ENCODE peak calls at places on chromosomes 6 and 20, in five cellular contexts. One of them, this sample, is unnamed.

GRCh38 chr6:110596354-110596753 is 119.9 kb upstream of the SLC22A16 start:
- DNase-seq in right atrium auricular region: no peak
- DNase-seq in hippocampal formation: no peak
- DNase-seq in AG04449: no peak
- DNase-seq in T-helper 2 cell: no peak
- DNase-seq in this sample: no peak

GRCh38 chr6:158759966-158760617 is 59.1 kb downstream of the EZR start:
- DNase-seq in AG04449: no peak
- DNase-seq in T-helper 2 cell: no peak
- DNase-seq in right atrium auricular region: no peak
- DNase-seq in hippocampal formation: no peak
- DNase-seq in this sample: no peak

GRCh38 chr6:41583576-41583975 is 37.4 kb downstream of the FOXP4 start:
- DNase-seq in right atrium auricular region: no peak
- DNase-seq in T-helper 2 cell: no peak
- DNase-seq in hippocampal formation: no peak
- DNase-seq in AG04449: no peak
- DNase-seq in this sample: no peak

GRCh38 chr6:20058912-20059311 is 153.4 kb downstream of the MBOAT1 start:
- DNase-seq in hippocampal formation: no peak
- DNase-seq in AG04449: no peak
- DNase-seq in T-helper 2 cell: no peak
- DNase-seq in right atrium auricular region: no peak
- DNase-seq in this sample: no peak

GRCh38 chr20:53840462-53841000 is 229.9 kb downstream of the BCAS1 start:
- DNase-seq in hippocampal formation: no peak
- DNase-seq in right atrium auricular region: no peak
- DNase-seq in AG04449: no peak
- DNase-seq in T-helper 2 cell: no peak
- DNase-seq in this sample: no peak

GRCh38 chr20:1517010-1517409 is 25.8 kb upstream of the SIRPB2 start:
- DNase-seq in right atrium auricular region: no peak
- DNase-seq in T-helper 2 cell: no peak
- DNase-seq in hippocampal formation: no peak
- DNase-seq in AG04449: no peak
- DNase-seq in this sample: no peak

GRCh38 chr6:89999154-89999553 is 104.9 kb downstream of the GJA10 start:
- DNase-seq in T-helper 2 cell: no peak
- DNase-seq in hippocampal formation: no peak
- DNase-seq in AG04449: no peak
- DNase-seq in right atrium auricular region: peak
- DNase-seq in this sample: no peak

GRCh38 chr20:49612127-49612738 is 44.3 kb upstream of the PTGIS start:
- DNase-seq in hippocampal formation: peak
- DNase-seq in T-helper 2 cell: no peak
- DNase-seq in AG04449: no peak
- DNase-seq in right atrium auricular region: no peak
- DNase-seq in this sample: no peak

GRCh38 chr6:82567621-82568020 is 204.0 kb downstream of the TPBG start:
- DNase-seq in hippocampal formation: no peak
- DNase-seq in T-helper 2 cell: no peak
- DNase-seq in AG04449: no peak
- DNase-seq in right atrium auricular region: no peak
- DNase-seq in this sample: no peak

GRCh38 chr6:169845426-169846285 is 94.2 kb downstream of the ERMARD start:
- DNase-seq in hippocampal formation: no peak
- DNase-seq in T-helper 2 cell: no peak
- DNase-seq in AG04449: no peak
- DNase-seq in right atrium auricular region: no peak
- DNase-seq in this sample: no peak

GRCh38 chr6:36319436-36319762 is 17.3 kb downstream of the BNIP5 start:
- DNase-seq in right atrium auricular region: no peak
- DNase-seq in T-helper 2 cell: no peak
- DNase-seq in AG04449: no peak
- DNase-seq in hippocampal formation: no peak
- DNase-seq in this sample: no peak

GRCh38 chr6:105431226-105431625 is 28.3 kb upstream of the PREP start:
- DNase-seq in hippocampal formation: peak
- DNase-seq in T-helper 2 cell: no peak
- DNase-seq in right atrium auricular region: no peak
- DNase-seq in AG04449: no peak
- DNase-seq in this sample: no peak

GRCh38 chr6:159988983-159989454 is 20.1 kb downstream of the IGF2R start:
- DNase-seq in right atrium auricular region: no peak
- DNase-seq in AG04449: no peak
- DNase-seq in hippocampal formation: no peak
- DNase-seq in T-helper 2 cell: no peak
- DNase-seq in this sample: no peak

GRCh38 chr6:131134220-131134831 is 941 bp upstream of the AKAP7 start:
- DNase-seq in hippocampal formation: no peak
- DNase-seq in right atrium auricular region: no peak
- DNase-seq in AG04449: no peak
- DNase-seq in T-helper 2 cell: no peak
- DNase-seq in this sample: no peak

GRCh38 chr20:48932375-48932941 is 10.9 kb downstream of the ARFGEF2 start:
- DNase-seq in T-helper 2 cell: no peak
- DNase-seq in AG04449: no peak
- DNase-seq in right atrium auricular region: no peak
- DNase-seq in hippocampal formation: no peak
- DNase-seq in this sample: no peak

GRCh38 chr6:156781882-156782631 is 4.9 kb downstream of the ARID1B start:
- DNase-seq in AG04449: no peak
- DNase-seq in right atrium auricular region: no peak
- DNase-seq in T-helper 2 cell: no peak
- DNase-seq in hippocampal formation: no peak
- DNase-seq in this sample: no peak

GRCh38 chr6:125781307-125781868 is 9.4 kb upstream of the NCOA7 start:
- DNase-seq in T-helper 2 cell: peak
- DNase-seq in AG04449: no peak
- DNase-seq in hippocampal formation: peak
- DNase-seq in right atrium auricular region: no peak
- DNase-seq in this sample: peak

GRCh38 chr6:35258858-35259193 is 709 bp upstream of the ZNF76 start:
- DNase-seq in T-helper 2 cell: peak
- DNase-seq in AG04449: no peak
- DNase-seq in right atrium auricular region: no peak
- DNase-seq in hippocampal formation: no peak
- DNase-seq in this sample: peak

GRCh38 chr20:39638671-39639070 is 676.5 kb downstream of the DHX35 start:
- DNase-seq in hippocampal formation: no peak
- DNase-seq in right atrium auricular region: no peak
- DNase-seq in AG04449: no peak
- DNase-seq in T-helper 2 cell: no peak
- DNase-seq in this sample: no peak

GRCh38 chr20:40892642-40893041 is 136.0 kb upstream of the TOP1 start:
- DNase-seq in AG04449: no peak
- DNase-seq in right atrium auricular region: no peak
- DNase-seq in T-helper 2 cell: no peak
- DNase-seq in hippocampal formation: no peak
- DNase-seq in this sample: no peak

GRCh38 chr20:57783196-57783595 is 73.4 kb upstream of the PMEPA1 start:
- DNase-seq in T-helper 2 cell: no peak
- DNase-seq in hippocampal formation: no peak
- DNase-seq in right atrium auricular region: no peak
- DNase-seq in AG04449: no peak
- DNase-seq in this sample: no peak